ENCODE peak calls at places on chromosomes 2 and 18, in six cellular contexts. One of them, this sample, is unnamed.
A peak's percentile ranks its signal among the peaks of the same experiment; 100 is the strongest.

GRCh38 chr2:165376571-165376975 is 92.9 kb upstream of the CSRNP3 start:
- DNase-seq in upper lobe of right lung: no peak
- DNase-seq in epithelial cell of esophagus: no peak
- DNase-seq in HCT116: no peak
- DNase-seq in A673: peak; percentile 60
- DNase-seq in heart left ventricle: no peak
- DNase-seq in this sample: no peak

GRCh38 chr2:142140434-142140845 is 9.6 kb upstream of the LRP1B start:
- DNase-seq in upper lobe of right lung: no peak
- DNase-seq in epithelial cell of esophagus: peak; percentile 43
- DNase-seq in HCT116: peak; percentile 19
- DNase-seq in A673: peak; percentile 64
- DNase-seq in heart left ventricle: no peak
- DNase-seq in this sample: no peak

GRCh38 chr2:191195021-191195420 is 44.2 kb upstream of the STAT4 start:
- DNase-seq in upper lobe of right lung: no peak
- DNase-seq in epithelial cell of esophagus: peak; percentile 61
- DNase-seq in HCT116: no peak
- DNase-seq in A673: no peak
- DNase-seq in heart left ventricle: no peak
- DNase-seq in this sample: no peak

GRCh38 chr2:219352448-219353023 is 20.0 kb upstream of the RESP18 start:
- DNase-seq in upper lobe of right lung: no peak
- DNase-seq in epithelial cell of esophagus: peak; percentile 69
- DNase-seq in HCT116: peak; percentile 53
- DNase-seq in A673: peak; percentile 77
- DNase-seq in heart left ventricle: peak; percentile 25
- DNase-seq in this sample: no peak

GRCh38 chr18:28086530-28087172 is 90.3 kb downstream of the CDH2 start:
- DNase-seq in upper lobe of right lung: no peak
- DNase-seq in epithelial cell of esophagus: peak; percentile 25
- DNase-seq in HCT116: no peak
- DNase-seq in A673: peak; percentile 17
- DNase-seq in heart left ventricle: no peak
- DNase-seq in this sample: no peak

GRCh38 chr2:11829324-11829946 is 83.0 kb downstream of the LPIN1 start:
- DNase-seq in upper lobe of right lung: peak; percentile 78
- DNase-seq in epithelial cell of esophagus: peak; percentile 43
- DNase-seq in HCT116: peak; percentile 41
- DNase-seq in A673: peak; percentile 91
- DNase-seq in heart left ventricle: peak; percentile 77
- DNase-seq in this sample: no peak

GRCh38 chr2:71069376-71069775 is 928 bp downstream of the NAGK start:
- DNase-seq in upper lobe of right lung: no peak
- DNase-seq in epithelial cell of esophagus: peak; percentile 36
- DNase-seq in HCT116: no peak
- DNase-seq in A673: no peak
- DNase-seq in heart left ventricle: no peak
- DNase-seq in this sample: no peak

GRCh38 chr18:21129586-21130216 is 18.1 kb upstream of the ROCK1 start:
- DNase-seq in upper lobe of right lung: no peak
- DNase-seq in epithelial cell of esophagus: no peak
- DNase-seq in HCT116: no peak
- DNase-seq in A673: no peak
- DNase-seq in heart left ventricle: no peak
- DNase-seq in this sample: no peak

GRCh38 chr2:36411962-36412444 is 56.4 kb downstream of the CRIM1 start:
- DNase-seq in upper lobe of right lung: no peak
- DNase-seq in epithelial cell of esophagus: no peak
- DNase-seq in HCT116: no peak
- DNase-seq in A673: no peak
- DNase-seq in heart left ventricle: no peak
- DNase-seq in this sample: no peak
- TF ChIP-seq CTCF in upper lobe of right lung: no peak
- TF ChIP-seq CTCF in epithelial cell of esophagus: no peak
- TF ChIP-seq CTCF in HCT116: no peak
- TF ChIP-seq CTCF in A673: no peak
- TF ChIP-seq CTCF in heart left ventricle: no peak
- TF ChIP-seq CTCF in this sample: peak; percentile 26

GRCh38 chr18:34357944-34358580 is 133.3 kb upstream of the NOL4 start:
- DNase-seq in upper lobe of right lung: no peak
- DNase-seq in epithelial cell of esophagus: peak; percentile 55
- DNase-seq in HCT116: no peak
- DNase-seq in A673: no peak
- DNase-seq in heart left ventricle: no peak
- DNase-seq in this sample: no peak

GRCh38 chr18:34354351-34354750 is 129.6 kb upstream of the NOL4 start:
- DNase-seq in upper lobe of right lung: no peak
- DNase-seq in epithelial cell of esophagus: no peak
- DNase-seq in HCT116: no peak
- DNase-seq in A673: no peak
- DNase-seq in heart left ventricle: no peak
- DNase-seq in this sample: no peak

GRCh38 chr18:34350778-34351177 is 126.1 kb upstream of the NOL4 start:
- DNase-seq in upper lobe of right lung: peak; percentile 36
- DNase-seq in epithelial cell of esophagus: no peak
- DNase-seq in HCT116: no peak
- DNase-seq in A673: no peak
- DNase-seq in heart left ventricle: no peak
- DNase-seq in this sample: no peak

GRCh38 chr18:34352385-34353163 is 127.9 kb upstream of the NOL4 start:
- DNase-seq in upper lobe of right lung: no peak
- DNase-seq in epithelial cell of esophagus: no peak
- DNase-seq in HCT116: no peak
- DNase-seq in A673: peak; percentile 39
- DNase-seq in heart left ventricle: no peak
- DNase-seq in this sample: no peak
- TF ChIP-seq CTCF in upper lobe of right lung: peak; percentile 34
- TF ChIP-seq CTCF in epithelial cell of esophagus: peak; percentile 16
- TF ChIP-seq CTCF in HCT116: no peak
- TF ChIP-seq CTCF in A673: peak; percentile 49
- TF ChIP-seq CTCF in heart left ventricle: peak; percentile 39
- TF ChIP-seq CTCF in this sample: peak; percentile 49

GRCh38 chr2:239362497-239362896 is 38.3 kb downstream of the HDAC4 start:
- DNase-seq in upper lobe of right lung: no peak
- DNase-seq in epithelial cell of esophagus: no peak
- DNase-seq in HCT116: no peak
- DNase-seq in A673: no peak
- DNase-seq in heart left ventricle: no peak
- DNase-seq in this sample: no peak

GRCh38 chr2:239360008-239360407 is 40.8 kb downstream of the HDAC4 start:
- DNase-seq in upper lobe of right lung: no peak
- DNase-seq in epithelial cell of esophagus: no peak
- DNase-seq in HCT116: no peak
- DNase-seq in A673: no peak
- DNase-seq in heart left ventricle: no peak
- DNase-seq in this sample: no peak

GRCh38 chr2:239359194-239359912 is 41.5 kb downstream of the HDAC4 start:
- DNase-seq in upper lobe of right lung: no peak
- DNase-seq in epithelial cell of esophagus: no peak
- DNase-seq in HCT116: no peak
- DNase-seq in A673: no peak
- DNase-seq in heart left ventricle: no peak
- DNase-seq in this sample: peak; percentile 67

GRCh38 chr2:239360421-239361310 is 40.2 kb downstream of the HDAC4 start:
- DNase-seq in upper lobe of right lung: no peak
- DNase-seq in epithelial cell of esophagus: no peak
- DNase-seq in HCT116: no peak
- DNase-seq in A673: no peak
- DNase-seq in heart left ventricle: no peak
- DNase-seq in this sample: no peak

DNA sequence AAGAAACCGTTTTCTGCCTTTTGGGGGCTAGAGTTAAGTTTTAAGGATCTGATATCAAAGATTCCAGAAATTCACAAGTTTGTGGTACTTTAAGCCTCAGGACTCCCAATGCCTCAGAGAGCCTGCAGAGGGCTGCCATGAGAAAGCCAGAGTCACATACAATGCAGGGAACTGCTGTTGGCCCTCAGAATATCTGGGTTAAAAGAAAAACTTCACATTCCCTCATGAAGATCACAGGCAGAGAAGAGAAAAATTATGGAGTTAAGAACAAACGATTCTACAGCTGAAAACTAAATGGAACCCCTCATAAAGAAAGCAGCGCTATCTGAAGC is 39.5 kb downstream of the HDAC4 start:
- DNase-seq in upper lobe of right lung: no peak
- DNase-seq in epithelial cell of esophagus: no peak
- DNase-seq in HCT116: no peak
- DNase-seq in A673: no peak
- DNase-seq in heart left ventricle: no peak
- DNase-seq in this sample: no peak
- TF ChIP-seq CTCF in upper lobe of right lung: no peak
- TF ChIP-seq CTCF in epithelial cell of esophagus: peak; percentile 36
- TF ChIP-seq CTCF in HCT116: no peak
- TF ChIP-seq CTCF in A673: peak; percentile 18
- TF ChIP-seq CTCF in heart left ventricle: peak; percentile 20
- TF ChIP-seq CTCF in this sample: peak; percentile 36

DNA sequence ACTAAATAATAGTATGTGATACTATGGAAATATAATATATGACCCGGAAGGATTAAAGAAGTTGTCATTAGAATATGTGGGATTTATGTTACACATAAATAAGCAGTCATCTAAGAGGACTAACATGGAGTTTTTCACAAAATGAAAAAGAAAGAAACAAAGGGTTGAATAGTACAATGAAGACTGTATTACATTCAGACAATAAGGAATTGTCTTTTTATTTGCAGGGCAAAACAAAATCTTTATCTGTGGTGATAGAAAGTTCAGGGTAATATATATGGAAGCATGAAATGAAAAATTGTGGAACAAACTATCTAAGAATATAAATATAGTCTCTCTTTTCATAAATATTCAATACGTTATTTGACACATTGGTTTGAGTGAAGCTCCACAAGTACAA is 5.8 kb downstream of the ERMN start:
- DNase-seq in upper lobe of right lung: no peak
- DNase-seq in epithelial cell of esophagus: no peak
- DNase-seq in HCT116: no peak
- DNase-seq in A673: no peak
- DNase-seq in heart left ventricle: no peak
- DNase-seq in this sample: no peak
- TF ChIP-seq CTCF in upper lobe of right lung: no peak
- TF ChIP-seq CTCF in epithelial cell of esophagus: no peak
- TF ChIP-seq CTCF in HCT116: no peak
- TF ChIP-seq CTCF in A673: no peak
- TF ChIP-seq CTCF in heart left ventricle: no peak
- TF ChIP-seq CTCF in this sample: no peak

GRCh38 chr18:26405190-26405781 is 143.1 kb downstream of the KCTD1 start:
- DNase-seq in upper lobe of right lung: no peak
- DNase-seq in epithelial cell of esophagus: peak; percentile 61
- DNase-seq in HCT116: peak; percentile 36
- DNase-seq in A673: peak; percentile 46
- DNase-seq in heart left ventricle: peak; percentile 59
- DNase-seq in this sample: no peak
- TF ChIP-seq CTCF in upper lobe of right lung: peak; percentile 33
- TF ChIP-seq CTCF in epithelial cell of esophagus: peak; percentile 72
- TF ChIP-seq CTCF in HCT116: peak; percentile 64
- TF ChIP-seq CTCF in A673: peak; percentile 50
- TF ChIP-seq CTCF in heart left ventricle: peak; percentile 49
- TF ChIP-seq CTCF in this sample: peak; percentile 55

This sample was measured in osteocyte.